ENCODE peak calls at places on chromosomes 12 and 14, in seven cellular contexts. E, I, V, R, N, T and W are unnamed samples.

GRCh38 chr12:117333331-117334000 is 28.0 kb downstream of the NOS1 start:
- DNase-seq in E (no peak), I (no peak), V (no peak), R (no peak), N (no peak), T (peak; percentile 52), W (no peak)

GRCh38 chr12:96487214-96487613 is 2.2 kb upstream of the CFAP54 start:
- DNase-seq in E (peak; percentile 55), I (no peak), V (no peak), R (no peak), N (no peak), T (no peak), W (no peak)

GRCh38 chr14:89078021-89078676 is 253.7 kb downstream of the TTC8 start:
- DNase-seq in E (no peak), I (no peak), V (no peak), R (no peak), N (no peak), T (peak; percentile 13), W (no peak)

GRCh38 chr12:132161046-132161781 is 17.0 kb downstream of the NOC4L start:
- DNase-seq in E (no peak), I (no peak), V (no peak), R (peak; percentile 39), N (no peak), T (peak; percentile 51), W (no peak)

GRCh38 chr14:64867182-64867581 is 12.5 kb downstream of the SPTB start:
- DNase-seq in E (no peak), I (no peak), V (no peak), R (no peak), N (no peak), T (no peak), W (no peak)

GRCh38 chr12:29769162-29769820 is 14.5 kb downstream of the TMTC1 start:
- DNase-seq in E (no peak), I (no peak), V (no peak), R (no peak), N (no peak), T (no peak), W (no peak)

GRCh38 chr14:79465651-79466050 is 745.7 kb downstream of the DIO2 start:
- DNase-seq in E (no peak), I (no peak), V (no peak), R (no peak), N (no peak), T (no peak), W (no peak)

GRCh38 chr14:80455031-80455430 is 243.7 kb upstream of the DIO2 start:
- DNase-seq in E (no peak), I (no peak), V (peak; percentile 27), R (no peak), N (no peak), T (no peak), W (no peak)

GRCh38 chr12:76666272-76666845 is 97.6 kb upstream of the ZDHHC17 start:
- DNase-seq in E (no peak), I (no peak), V (no peak), R (no peak), N (no peak), T (no peak), W (peak; percentile 29)

GRCh38 chr14:69827560-69827959 is 30.5 kb upstream of the SLC10A1 start:
- DNase-seq in E (no peak), I (no peak), V (no peak), R (no peak), N (no peak), T (no peak), W (no peak)

GRCh38 chr12:114703060-114703493 is 19.1 kb upstream of the TBX3 start:
- DNase-seq in E (no peak), I (peak; percentile 46), V (peak; percentile 63), R (no peak), N (no peak), T (no peak), W (no peak)

GRCh38 chr12:38745601-38746000 is 159.8 kb downstream of the CPNE8 start:
- DNase-seq in E (no peak), I (no peak), V (peak; percentile 59), R (no peak), N (no peak), T (no peak), W (no peak)

GRCh38 chr12:3214508-3215365 is 137.6 kb downstream of the TSPAN9 start:
- DNase-seq in E (no peak), I (no peak), V (peak; percentile 75), R (no peak), N (no peak), T (no peak), W (no peak)

GRCh38 chr12:13195244-13195643 is 1.3 kb upstream of the EMP1 start:
- DNase-seq in E (no peak), I (no peak), V (no peak), R (no peak), N (no peak), T (no peak), W (no peak)

GRCh38 chr12:24378548-24379011 is 429.1 kb upstream of the SOX5 start:
- DNase-seq in E (no peak), I (no peak), V (peak; percentile 41), R (no peak), N (no peak), T (no peak), W (no peak)

GRCh38 chr12:85755760-85756159 is 80.4 kb downstream of the RASSF9 start:
- DNase-seq in E (no peak), I (no peak), V (no peak), R (no peak), N (no peak), T (no peak), W (no peak)

GRCh38 chr12:3837049-3837448 is 36.1 kb downstream of the PARP11 start:
- DNase-seq in E (no peak), I (no peak), V (peak; percentile 70), R (no peak), N (no peak), T (no peak), W (no peak)

GRCh38 chr12:12349711-12350665 is at the start of gene MANSC1:
- DNase-seq in E (peak; percentile 58), I (peak; percentile 24), V (peak; percentile 86), R (no peak), N (no peak), T (peak; percentile 89), W (peak; percentile 60)

GRCh38 chr12:130703733-130704375 is 12.2 kb downstream of the RIMBP2 start:
- DNase-seq in E (no peak), I (no peak), V (no peak), R (no peak), N (no peak), T (peak; percentile 75), W (no peak)

GRCh38 chr12:105992849-105993740 is 145.7 kb downstream of the NUAK1 start:
- DNase-seq in E (no peak), I (no peak), V (peak; percentile 8), R (no peak), N (no peak), T (no peak), W (no peak)

GRCh38 chr12:40892528-40892927 is 200.3 kb downstream of the CNTN1 start:
- DNase-seq in E (no peak), I (no peak), V (no peak), R (no peak), N (no peak), T (no peak), W (no peak)

GRCh38 chr12:103908877-103909276 is 21.3 kb upstream of the HSP90B1 start:
- DNase-seq in E (no peak), I (no peak), V (peak; percentile 41), R (no peak), N (no peak), T (no peak), W (no peak)

GRCh38 chr14:21066882-21067502 is 3.1 kb upstream of the ARHGEF40 start:
- DNase-seq in E (peak; percentile 41), I (peak; percentile 48), V (peak; percentile 49), R (peak; percentile 19), N (no peak), T (no peak), W (peak; percentile 43)
- TF ChIP-seq CTCF in E (peak; percentile 48), I (peak; percentile 60), V (peak; percentile 66), R (peak; percentile 40), N (peak; percentile 48), T (peak; percentile 33), W (peak; percentile 37)

DNA sequence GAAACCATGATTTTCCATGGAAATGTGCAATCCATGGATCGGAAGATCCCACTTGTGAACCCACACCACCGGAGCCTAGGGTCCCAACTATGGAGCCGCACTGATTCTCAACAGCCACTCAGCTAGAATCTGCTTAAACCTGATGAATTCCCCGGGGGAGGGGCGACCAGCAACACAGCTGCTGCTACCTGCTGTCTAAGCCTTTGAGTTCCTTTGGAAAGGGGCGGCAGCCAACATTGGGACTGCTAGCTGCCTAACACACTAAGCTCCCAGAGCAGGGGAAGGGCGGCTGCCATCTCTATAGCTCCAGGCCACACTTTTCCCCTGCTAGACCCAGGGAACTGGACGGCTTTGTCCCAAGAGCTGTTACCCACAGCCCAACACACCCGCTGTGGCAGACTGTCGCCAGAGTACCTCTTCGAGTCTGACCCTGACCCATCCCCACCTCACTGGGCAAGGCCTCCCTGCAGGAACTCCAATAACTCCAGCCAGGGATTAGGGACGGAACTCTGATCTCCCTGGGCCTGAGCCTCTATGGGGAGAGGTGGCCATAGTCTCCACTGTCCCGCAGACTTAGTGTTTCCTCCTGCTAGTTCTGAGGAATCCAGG is 205.8 kb upstream of the SLC16A7 start:
- DNase-seq in E (no peak), I (no peak), V (peak; percentile 26), R (no peak), N (no peak), T (no peak), W (no peak)
- TF ChIP-seq REST in E (no peak), I (no peak), V (no peak), R (no peak), N (no peak), T (no peak), W (no peak)

GRCh38 chr14:104426771-104427125 is 152.8 kb upstream of the C14orf180 start:
- DNase-seq in E (no peak), I (no peak), V (no peak), R (no peak), N (no peak), T (peak; percentile 88), W (no peak)
- TF ChIP-seq CTCF in E (no peak), I (no peak), V (no peak), R (no peak), N (no peak), T (no peak), W (no peak)

DNA sequence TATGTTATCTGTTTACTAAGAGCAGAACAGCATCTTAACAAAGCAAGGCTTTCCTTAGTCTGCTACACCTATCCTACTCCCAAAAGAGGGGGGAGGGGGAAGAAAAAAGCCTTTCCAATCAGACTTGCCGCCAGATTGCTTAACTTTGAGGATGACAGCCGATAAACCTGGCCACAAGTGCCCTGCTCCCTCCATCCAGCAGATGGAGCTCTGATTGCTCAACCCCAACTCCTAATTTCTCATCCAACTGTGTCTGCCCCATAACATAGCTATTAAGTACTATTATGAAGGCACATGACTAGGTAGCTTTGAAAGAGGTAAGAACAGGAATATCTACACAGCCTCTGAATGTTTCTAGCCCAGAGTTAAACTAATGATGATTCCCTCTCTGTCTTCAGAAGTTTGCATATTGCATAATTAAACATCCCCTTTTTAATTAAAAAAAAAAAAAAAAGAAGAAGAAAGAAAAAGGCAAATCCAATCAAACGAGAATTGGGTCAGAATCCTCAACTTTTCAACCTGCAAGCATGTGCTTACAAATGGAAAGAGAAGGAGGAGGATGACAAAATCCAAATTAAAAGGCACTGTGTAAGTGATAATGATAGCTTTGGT is 247.4 kb downstream of the GALC start:
- DNase-seq in E (peak; percentile 12), I (peak; percentile 23), V (peak; percentile 79), R (peak; percentile 3), N (no peak), T (peak; percentile 52), W (peak; percentile 45)
- TF ChIP-seq REST in E (no peak), I (no peak), V (no peak), R (no peak), N (no peak), T (no peak), W (no peak)